ENCODE peak calls at places on chromosomes 11 and 22, in ten cellular contexts. C is transverse colon, U is GM06990, E is kidney, Z is BJ, O is glutamatergic neuron, F is HCT116, X is heart left ventricle, D is foreskin fibroblast, B is dorsolateral prefrontal cortex. M is an unnamed sample.

GRCh38 chr22:21823740-21824438 is 43.6 kb downstream of the MAPK1 start:
- DNase-seq in C (no peak), U (no peak), E (no peak), Z (no peak), O (no peak), F (no peak), X (no peak), D (peak), B (no peak), M (no peak)

GRCh38 chr11:6531267-6531752 is 34.2 kb downstream of the DNHD1 start:
- DNase-seq in C (no peak), U (no peak), E (no peak), Z (no peak), O (no peak), F (peak), X (no peak), D (peak), B (peak), M (peak)

GRCh38 chr22:42328130-42328821 is 57.8 kb upstream of the TCF20 start:
- DNase-seq in C (no peak), U (no peak), E (no peak), Z (no peak), O (no peak), F (no peak), X (no peak), D (no peak), B (no peak), M (no peak)

GRCh38 chr11:118896921-118897591 is 13.4 kb downstream of the CXCR5 start:
- DNase-seq in C (peak), U (no peak), E (peak), Z (no peak), O (no peak), F (no peak), X (no peak), D (no peak), B (no peak), M (no peak)

GRCh38 chr22:30309981-30310672 is 16.6 kb downstream of the TBC1D10A start:
- DNase-seq in C (peak), U (peak), E (no peak), Z (no peak), O (no peak), F (no peak), X (no peak), D (peak), B (no peak), M (peak)

GRCh38 chr11:70618471-70619101 is 220.3 kb downstream of the CTTN start:
- DNase-seq in C (peak), U (no peak), E (no peak), Z (no peak), O (no peak), F (no peak), X (no peak), D (no peak), B (peak), M (no peak)

GRCh38 chr11:100739636-100740035 is 52.5 kb downstream of the ARHGAP42 start:
- DNase-seq in C (no peak), U (no peak), E (no peak), Z (peak), O (no peak), F (peak), X (peak), D (peak), B (no peak), M (no peak)

GRCh38 chr22:39426380-39427043 is 26.9 kb downstream of the TAB1 start:
- DNase-seq in C (no peak), U (no peak), E (peak), Z (no peak), O (no peak), F (no peak), X (no peak), D (no peak), B (no peak), M (no peak)

GRCh38 chr22:29541845-29542244 is 11.7 kb downstream of the THOC5 start:
- DNase-seq in C (no peak), U (no peak), E (no peak), Z (no peak), O (no peak), F (no peak), X (no peak), D (no peak), B (no peak), M (no peak)

GRCh38 chr11:92651159-92651558 is 318.3 kb upstream of the MTNR1B start:
- DNase-seq in C (no peak), U (no peak), E (no peak), Z (no peak), O (no peak), F (no peak), X (no peak), D (no peak), B (no peak), M (no peak)

GRCh38 chr22:35685731-35686130 is 31.9 kb upstream of the APOL5 start:
- DNase-seq in C (no peak), U (no peak), E (no peak), Z (peak), O (no peak), F (no peak), X (no peak), D (peak), B (no peak), M (no peak)

GRCh38 chr22:26489447-26490036 is 5.9 kb downstream of the SRRD start:
- DNase-seq in C (no peak), U (no peak), E (no peak), Z (no peak), O (no peak), F (no peak), X (no peak), D (no peak), B (no peak), M (no peak)

GRCh38 chr11:73152861-73153483 is 10.9 kb upstream of the FCHSD2 start:
- DNase-seq in C (peak), U (peak), E (no peak), Z (no peak), O (no peak), F (no peak), X (no peak), D (no peak), B (no peak), M (peak)

GRCh38 chr11:120057028-120057330 is 80.9 kb downstream of the TRIM29 start:
- DNase-seq in C (no peak), U (no peak), E (no peak), Z (no peak), O (no peak), F (no peak), X (no peak), D (no peak), B (no peak), M (no peak)

GRCh38 chr11:128692750-128693578 is 908 bp upstream of the FLI1 start:
- DNase-seq in C (peak), U (peak), E (peak), Z (no peak), O (peak), F (no peak), X (peak), D (peak), B (no peak), M (peak)

GRCh38 chr11:126546694-126547093 is 191.2 kb downstream of the ST3GAL4 start:
- DNase-seq in C (no peak), U (no peak), E (no peak), Z (no peak), O (no peak), F (no peak), X (no peak), D (no peak), B (no peak), M (no peak)

GRCh38 chr11:100777118-100777517 is 90.0 kb downstream of the ARHGAP42 start:
- DNase-seq in C (peak), U (no peak), E (no peak), Z (no peak), O (no peak), F (peak), X (no peak), D (no peak), B (no peak), M (no peak)

GRCh38 chr11:117670924-117671323 is 126.1 kb downstream of the DSCAML1 start:
- DNase-seq in C (no peak), U (no peak), E (no peak), Z (no peak), O (no peak), F (no peak), X (no peak), D (no peak), B (no peak), M (no peak)

GRCh38 chr11:16612801-16613400 is 125.5 kb upstream of the C11orf58 start:
- DNase-seq in C (no peak), U (no peak), E (no peak), Z (no peak), O (no peak), F (no peak), X (no peak), D (peak), B (no peak), M (no peak)

GRCh38 chr11:72267956-72268617 is 24.1 kb upstream of the PHOX2A start:
- DNase-seq in C (no peak), U (no peak), E (no peak), Z (no peak), O (no peak), F (no peak), X (no peak), D (no peak), B (no peak), M (no peak)

GRCh38 chr22:37735054-37735453 is 38.2 kb downstream of the TRIOBP start:
- DNase-seq in C (no peak), U (no peak), E (no peak), Z (no peak), O (peak), F (no peak), X (no peak), D (peak), B (peak), M (no peak)

GRCh38 chr11:43278302-43278956 is 33.4 kb upstream of the API5 start:
- DNase-seq in C (no peak), U (no peak), E (no peak), Z (no peak), O (no peak), F (peak), X (no peak), D (peak), B (no peak), M (no peak)

GRCh38 chr11:10255388-10256125 is 38.5 kb downstream of the SBF2 start:
- DNase-seq in C (no peak), U (no peak), E (no peak), Z (no peak), O (no peak), F (no peak), X (no peak), D (no peak), B (no peak), M (no peak)

GRCh38 chr22:39144101-39144815 is 8.2 kb downstream of the CBX7 start:
- DNase-seq in C (peak), U (peak), E (peak), Z (no peak), O (no peak), F (no peak), X (peak), D (peak), B (no peak), M (peak)

GRCh38 chr22:40002935-40003715 is 8.4 kb downstream of the FAM83F start:
- DNase-seq in C (no peak), U (no peak), E (peak), Z (no peak), O (no peak), F (no peak), X (no peak), D (no peak), B (no peak), M (no peak)

GRCh38 chr22:37032535-37033460 is 13.3 kb downstream of the MPST start:
- DNase-seq in C (peak), U (no peak), E (peak), Z (no peak), O (no peak), F (no peak), X (no peak), D (peak), B (no peak), M (no peak)

GRCh38 chr11:16815047-16815767 is 76.8 kb downstream of the C11orf58 start:
- DNase-seq in C (peak), U (no peak), E (no peak), Z (no peak), O (no peak), F (no peak), X (no peak), D (peak), B (no peak), M (no peak)

GRCh38 chr11:118625036-118625690 is 17.7 kb downstream of the PHLDB1 start:
- DNase-seq in C (no peak), U (no peak), E (no peak), Z (no peak), O (no peak), F (no peak), X (no peak), D (peak), B (peak), M (no peak)

GRCh38 chr11:133215529-133216230 is 316.6 kb downstream of the OPCML start:
- DNase-seq in C (no peak), U (no peak), E (no peak), Z (no peak), O (no peak), F (no peak), X (no peak), D (no peak), B (no peak), M (no peak)

GRCh38 chr22:23376256-23376655 is 195.9 kb downstream of the BCR start:
- DNase-seq in C (peak), U (no peak), E (no peak), Z (no peak), O (no peak), F (peak), X (no peak), D (peak), B (no peak), M (peak)

GRCh38 chr11:66006891-66007176 is 4.5 kb downstream of the BANF1 start:
- DNase-seq in C (no peak), U (no peak), E (no peak), Z (no peak), O (no peak), F (no peak), X (no peak), D (no peak), B (no peak), M (peak)

GRCh38 chr11:73995731-73996130 is 13.1 kb upstream of the UCP2 start:
- DNase-seq in C (no peak), U (no peak), E (no peak), Z (no peak), O (no peak), F (no peak), X (no peak), D (no peak), B (no peak), M (no peak)

GRCh38 chr22:50456466-50457234 is 18.2 kb downstream of the SBF1 start:
- DNase-seq in C (no peak), U (no peak), E (no peak), Z (no peak), O (no peak), F (no peak), X (no peak), D (no peak), B (no peak), M (no peak)
- TF ChIP-seq CTCF in C (no peak), U (peak), E (no peak), Z (peak), O (no peak), F (peak), X (no peak), D (peak), B (no peak), M (no peak)

GRCh38 chr11:61580292-61580888 is 486 bp downstream of the SYT7 start:
- DNase-seq in C (no peak), U (no peak), E (no peak), Z (no peak), O (no peak), F (no peak), X (no peak), D (peak), B (no peak), M (no peak)

GRCh38 chr11:61578819-61579218 is 2.1 kb downstream of the SYT7 start:
- DNase-seq in C (no peak), U (no peak), E (no peak), Z (no peak), O (no peak), F (no peak), X (no peak), D (no peak), B (no peak), M (no peak)

GRCh38 chr11:61575886-61576516 is 4.9 kb downstream of the SYT7 start:
- DNase-seq in C (no peak), U (no peak), E (no peak), Z (no peak), O (no peak), F (no peak), X (peak), D (no peak), B (peak), M (no peak)

GRCh38 chr11:61579398-61580291 is 1.2 kb downstream of the SYT7 start:
- DNase-seq in C (no peak), U (no peak), E (no peak), Z (no peak), O (no peak), F (no peak), X (no peak), D (no peak), B (no peak), M (no peak)

DNA sequence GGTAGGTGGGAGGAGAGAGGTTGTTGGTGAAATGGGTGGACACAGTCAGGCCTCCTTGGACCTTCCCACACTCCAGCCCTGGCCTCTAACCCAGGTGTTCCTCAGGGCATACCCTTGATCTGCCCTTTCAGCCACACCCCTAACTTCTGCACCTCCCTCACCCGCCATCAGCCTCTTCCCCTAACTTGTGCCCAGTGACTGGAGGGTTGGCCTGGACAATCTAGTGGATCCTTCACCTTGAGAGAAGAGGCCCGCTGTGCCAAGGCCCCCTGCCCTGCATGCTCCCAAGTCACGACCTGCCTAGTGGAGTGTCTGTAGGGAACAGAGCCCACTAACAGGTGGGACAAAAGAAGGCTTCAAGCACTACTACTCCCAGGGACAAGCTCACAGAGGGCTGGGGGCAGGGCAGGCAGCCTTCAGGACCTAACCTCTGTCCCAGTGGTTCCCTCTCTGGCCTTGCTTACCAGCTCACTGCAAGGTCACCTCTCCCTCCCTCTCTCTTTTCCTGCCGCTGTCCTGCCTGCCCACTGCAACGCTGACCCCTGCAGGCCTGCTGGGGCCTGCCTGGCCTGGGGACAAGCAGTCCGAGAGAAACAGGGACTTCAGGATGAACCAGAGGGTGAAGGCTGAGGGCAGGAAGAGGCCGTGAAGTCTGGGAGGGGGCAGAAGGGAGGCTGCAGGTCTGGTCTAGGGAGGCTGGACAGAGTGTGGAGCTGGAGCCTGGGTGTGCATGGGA is 3.3 kb downstream of the SYT7 start:
- DNase-seq in C (no peak), U (no peak), E (no peak), Z (no peak), O (peak), F (no peak), X (peak), D (peak), B (no peak), M (no peak)
- TF ChIP-seq CTCF in C (no peak), U (no peak), E (peak), Z (peak), O (peak), F (peak), X (peak), D (peak), B (no peak), M (no peak)

DNA sequence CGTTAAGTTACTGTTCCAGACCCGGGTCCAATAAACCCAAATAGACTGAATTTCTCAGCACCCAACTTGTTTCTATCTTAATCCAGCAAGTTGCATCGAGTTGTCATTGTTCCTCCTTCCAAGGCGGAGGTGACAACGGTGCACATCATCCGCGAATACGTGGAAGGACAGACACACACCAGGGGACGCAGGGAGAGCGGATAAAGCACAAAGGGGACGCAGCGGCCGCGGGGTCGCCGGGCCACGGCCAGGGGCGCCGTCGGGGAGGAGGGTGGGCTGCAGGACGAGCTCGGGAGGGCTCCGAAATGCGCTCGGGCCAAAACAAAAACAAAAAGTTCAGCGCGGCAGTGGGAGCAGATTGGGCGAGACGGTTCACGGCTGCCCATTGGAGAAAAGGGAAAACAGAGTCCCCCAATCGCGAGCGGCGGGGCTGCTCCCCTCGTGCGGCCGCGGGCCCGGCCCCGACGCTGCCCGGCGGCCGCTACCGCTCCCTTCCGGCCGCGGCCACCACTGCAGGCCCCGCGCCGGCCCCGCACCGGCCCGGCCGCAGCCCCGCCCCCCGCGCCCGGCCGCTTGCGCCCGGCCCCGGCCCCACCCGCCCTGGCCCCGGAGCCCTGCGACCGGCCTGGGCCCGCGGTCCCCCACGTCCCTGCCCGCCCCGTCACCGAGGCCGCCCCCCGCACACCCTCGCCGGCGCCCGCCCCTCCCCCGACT is 518 bp downstream of the KMT5B start:
- DNase-seq in C (peak), U (peak), E (peak), Z (no peak), O (peak), F (peak), X (peak), D (peak), B (peak), M (peak)
- TF ChIP-seq CTCF in C (no peak), U (no peak), E (peak), Z (no peak), O (no peak), F (peak), X (peak), D (no peak), B (peak), M (peak)

GRCh38 chr11:32886180-32886579 is 6.4 kb upstream of the QSER1 start:
- DNase-seq in C (no peak), U (no peak), E (no peak), Z (no peak), O (no peak), F (no peak), X (no peak), D (no peak), B (no peak), M (no peak)
- TF ChIP-seq CTCF in C (no peak), U (no peak), E (no peak), Z (no peak), O (no peak), F (no peak), X (no peak), D (no peak), B (no peak), M (no peak)

GRCh38 chr11:88484873-88485621 is 147.5 kb upstream of the CTSC start:
- DNase-seq in C (peak), U (peak), E (peak), Z (no peak), O (peak), F (peak), X (no peak), D (peak), B (no peak), M (peak)
- TF ChIP-seq CTCF in C (peak), U (peak), E (peak), Z (peak), O (peak), F (peak), X (peak), D (peak), B (peak), M (peak)

DNA sequence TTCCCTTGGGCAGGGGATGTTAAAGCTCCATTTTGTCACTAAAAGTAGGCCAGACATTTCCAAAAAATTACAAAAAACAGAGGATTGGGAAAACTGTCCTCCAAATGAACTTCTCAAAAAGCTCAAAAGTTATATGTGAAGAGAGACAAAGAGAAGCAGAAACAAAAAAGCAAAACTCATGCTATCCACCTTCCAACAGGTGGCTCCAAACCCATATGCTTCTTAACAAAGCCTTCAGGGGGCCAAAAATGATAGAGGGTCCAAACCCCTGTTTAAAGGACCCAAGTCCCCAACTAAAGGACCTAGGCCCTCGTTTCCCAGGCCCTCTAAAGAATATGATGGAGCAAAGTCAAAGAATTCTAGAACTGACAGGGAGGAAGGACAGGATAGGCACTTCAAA is 146.7 kb downstream of the AASDHPPT start:
- DNase-seq in C (no peak), U (no peak), E (no peak), Z (no peak), O (no peak), F (no peak), X (no peak), D (no peak), B (no peak), M (no peak)
- TF ChIP-seq CTCF in C (no peak), U (peak), E (no peak), Z (no peak), O (no peak), F (no peak), X (no peak), D (no peak), B (no peak), M (no peak)

GRCh38 chr11:12838463-12839120 is 164.4 kb downstream of the TEAD1 start:
- DNase-seq in C (no peak), U (no peak), E (no peak), Z (no peak), O (no peak), F (no peak), X (no peak), D (peak), B (no peak), M (no peak)
- TF ChIP-seq CTCF in C (no peak), U (no peak), E (no peak), Z (no peak), O (no peak), F (no peak), X (no peak), D (no peak), B (no peak), M (no peak)